ENCODE peak calls at places on chromosomes 2 and 18, in five cellular contexts. One of them, this sample, is unnamed. For H3K9me3, the result is how much of the 10 kb centered on the place peaks cover.

GRCh38 chr18:79902075-79902474 is 49.4 kb downstream of the SLC66A2 start:
- DNase-seq in OCI-LY7: no peak
- DNase-seq in HCT116: no peak
- DNase-seq in fibroblast of lung: no peak
- DNase-seq in astrocyte: no peak
- DNase-seq in this sample: no peak

GRCh38 chr2:219551863-219552381 is 8.1 kb downstream of the TMEM198 start:
- DNase-seq in fibroblast of lung: no peak
- DNase-seq in astrocyte: no peak
- DNase-seq in OCI-LY7: no peak
- DNase-seq in HCT116: no peak
- DNase-seq in this sample: no peak

GRCh38 chr2:45896281-45896680 is 244.8 kb downstream of the PRKCE start:
- DNase-seq in HCT116: no peak
- DNase-seq in OCI-LY7: no peak
- DNase-seq in astrocyte: no peak
- DNase-seq in fibroblast of lung: no peak
- DNase-seq in this sample: no peak

GRCh38 chr2:231319867-231320266 is 75.6 kb upstream of the B3GNT7 start:
- DNase-seq in astrocyte: no peak
- DNase-seq in OCI-LY7: no peak
- DNase-seq in HCT116: no peak
- DNase-seq in fibroblast of lung: no peak
- DNase-seq in this sample: no peak

GRCh38 chr2:70923378-70924015 is 12.2 kb upstream of the ATP6V1B1 start:
- DNase-seq in HCT116: no peak
- DNase-seq in OCI-LY7: peak
- DNase-seq in astrocyte: no peak
- DNase-seq in fibroblast of lung: no peak
- DNase-seq in this sample: peak

GRCh38 chr18:13583567-13584245 is 142.7 kb downstream of the FAM210A start:
- DNase-seq in astrocyte: no peak
- DNase-seq in fibroblast of lung: no peak
- DNase-seq in OCI-LY7: no peak
- DNase-seq in HCT116: no peak
- DNase-seq in this sample: no peak

GRCh38 chr2:3779650-3780049 is 76.3 kb downstream of the DCDC2C start:
- DNase-seq in OCI-LY7: no peak
- DNase-seq in HCT116: no peak
- DNase-seq in fibroblast of lung: no peak
- DNase-seq in astrocyte: no peak
- DNase-seq in this sample: no peak

GRCh38 chr2:134253117-134253704 is 661 bp upstream of the MGAT5 start:
- DNase-seq in OCI-LY7: peak
- DNase-seq in astrocyte: no peak
- DNase-seq in HCT116: no peak
- DNase-seq in fibroblast of lung: no peak
- DNase-seq in this sample: no peak

DNA sequence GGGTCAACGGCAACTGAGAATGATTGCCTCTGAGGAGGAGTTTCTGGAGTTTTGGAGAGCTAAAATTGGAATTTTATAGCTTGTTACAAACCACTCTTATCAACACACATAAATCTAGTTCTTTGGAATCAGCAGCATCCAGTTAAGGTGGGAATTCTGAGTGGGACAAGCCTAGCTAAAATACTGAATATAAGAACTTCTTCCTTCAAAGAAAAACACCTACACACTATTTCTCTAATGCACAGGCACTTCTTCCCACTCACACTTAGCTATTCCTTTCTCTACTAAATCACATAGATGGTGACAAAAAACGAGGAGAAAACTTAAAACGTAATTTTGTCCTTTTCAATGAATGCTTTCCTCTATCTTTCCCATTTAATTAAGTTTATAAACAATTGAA is 43.4 kb downstream of the FAM98A start:
- DNase-seq in fibroblast of lung: no peak
- DNase-seq in astrocyte: no peak
- DNase-seq in HCT116: no peak
- DNase-seq in OCI-LY7: no peak
- DNase-seq in this sample: no peak
- H3K4me2 ChIP-seq in fibroblast of lung: no peak
- H3K4me2 ChIP-seq in astrocyte: no peak
- H3K4me2 ChIP-seq in HCT116: no peak
- H3K4me2 ChIP-seq in OCI-LY7: no peak
- H3K4me2 ChIP-seq in this sample: no peak

GRCh38 chr18:49446481-49446880 is 14.0 kb downstream of the DYM start:
- DNase-seq in fibroblast of lung: peak
- DNase-seq in HCT116: no peak
- DNase-seq in OCI-LY7: no peak
- DNase-seq in astrocyte: no peak
- DNase-seq in this sample: no peak
- H3K9me3 ChIP-seq in fibroblast of lung: under half
- H3K9me3 ChIP-seq in HCT116: under half
- H3K9me3 ChIP-seq in OCI-LY7: under half
- H3K9me3 ChIP-seq in astrocyte: under half
- H3K9me3 ChIP-seq in this sample: under half

GRCh38 chr2:191274404-191274803 is 29.2 kb downstream of the MYO1B start:
- DNase-seq in fibroblast of lung: no peak
- DNase-seq in HCT116: no peak
- DNase-seq in astrocyte: no peak
- DNase-seq in OCI-LY7: no peak
- DNase-seq in this sample: no peak

GRCh38 chr2:191266201-191266600 is 21.0 kb downstream of the MYO1B start:
- DNase-seq in astrocyte: peak
- DNase-seq in OCI-LY7: no peak
- DNase-seq in fibroblast of lung: no peak
- DNase-seq in HCT116: no peak
- DNase-seq in this sample: no peak

GRCh38 chr2:191272064-191272463 is 26.9 kb downstream of the MYO1B start:
- DNase-seq in HCT116: no peak
- DNase-seq in OCI-LY7: no peak
- DNase-seq in astrocyte: no peak
- DNase-seq in fibroblast of lung: no peak
- DNase-seq in this sample: no peak

GRCh38 chr2:191268596-191268995 is 23.4 kb downstream of the MYO1B start:
- DNase-seq in OCI-LY7: no peak
- DNase-seq in astrocyte: no peak
- DNase-seq in HCT116: no peak
- DNase-seq in fibroblast of lung: no peak
- DNase-seq in this sample: no peak

DNA sequence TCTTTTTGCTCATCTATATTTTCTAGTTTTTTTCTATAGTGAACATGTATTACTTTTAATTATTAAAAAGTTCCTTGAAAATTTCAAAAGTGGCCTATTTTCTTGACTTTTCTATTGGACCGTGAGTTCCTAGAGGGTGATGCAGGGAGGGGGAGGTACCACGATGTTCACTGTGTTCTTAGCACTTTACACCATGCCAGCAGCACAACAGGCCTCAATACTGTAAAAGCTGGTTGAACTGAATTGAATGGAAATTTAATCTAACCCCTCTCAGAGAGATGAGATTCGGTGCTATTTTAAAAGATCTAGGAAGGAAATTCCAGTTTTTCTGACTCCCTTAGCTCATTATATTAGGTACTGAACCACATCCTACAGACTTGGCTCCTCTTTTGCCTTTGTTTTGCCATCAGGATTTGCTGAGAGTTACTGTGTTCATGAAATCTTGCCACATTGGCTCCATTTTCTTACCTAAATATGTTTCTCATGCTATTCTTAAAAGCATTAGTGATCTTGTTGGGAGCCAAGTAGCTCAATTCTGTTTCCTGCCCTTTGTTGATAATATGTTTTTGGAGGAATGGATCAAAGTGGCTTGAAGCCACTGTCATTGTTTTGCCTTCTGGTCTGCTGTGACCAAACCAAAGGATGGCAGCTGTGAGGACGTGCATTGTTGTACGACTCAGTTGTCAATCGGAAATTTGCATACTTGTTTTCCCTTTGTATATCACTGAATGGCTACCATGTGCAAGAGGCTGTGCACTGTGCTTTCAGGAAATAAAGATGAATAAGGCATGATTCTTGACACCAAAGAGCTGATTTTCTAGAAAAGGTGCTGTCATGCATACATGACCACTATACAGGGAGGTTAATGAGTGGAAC is 25.3 kb downstream of the MYO1B start:
- DNase-seq in HCT116: no peak
- DNase-seq in astrocyte: no peak
- DNase-seq in OCI-LY7: no peak
- DNase-seq in fibroblast of lung: no peak
- DNase-seq in this sample: no peak
- H3K4me2 ChIP-seq in HCT116: no peak
- H3K4me2 ChIP-seq in astrocyte: no peak
- H3K4me2 ChIP-seq in OCI-LY7: no peak
- H3K4me2 ChIP-seq in fibroblast of lung: no peak
- H3K4me2 ChIP-seq in this sample: no peak

DNA sequence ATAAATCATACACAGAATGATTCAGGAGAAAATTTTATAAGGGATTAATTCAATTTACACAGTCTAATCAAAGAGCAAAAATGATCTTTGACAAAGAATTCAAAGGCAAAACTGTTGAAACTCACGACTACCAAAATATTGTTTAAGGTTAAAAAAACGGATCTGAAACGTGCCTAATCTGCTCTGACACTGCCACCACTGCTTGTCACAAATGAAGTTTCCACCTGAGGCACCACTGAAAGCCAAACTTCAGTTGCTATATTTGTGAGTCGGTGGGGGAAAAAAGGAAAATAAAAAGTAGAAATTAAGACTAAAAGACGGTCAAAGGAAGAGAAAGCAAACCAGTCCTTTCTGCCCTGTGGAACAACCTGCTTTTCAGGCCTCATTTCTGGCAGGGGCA is 140.6 kb upstream of the DNMT3A start:
- DNase-seq in fibroblast of lung: no peak
- DNase-seq in HCT116: no peak
- DNase-seq in OCI-LY7: peak
- DNase-seq in astrocyte: no peak
- DNase-seq in this sample: no peak
- H3K9me3 ChIP-seq in fibroblast of lung: under half
- H3K9me3 ChIP-seq in HCT116: under half
- H3K9me3 ChIP-seq in OCI-LY7: under half
- H3K9me3 ChIP-seq in astrocyte: under half
- H3K9me3 ChIP-seq in this sample: under half